ENCODE peak calls at places on chromosomes 3 and 15, in six cellular contexts. One of them, this sample, is unnamed.

GRCh38 chr15:74817370-74817737 is 4.7 kb downstream of the LMAN1L start:
- DNase-seq in A549: no peak
- DNase-seq in GM12878: no peak
- DNase-seq in HepG2: peak
- DNase-seq in K562: no peak
- DNase-seq in endothelial cell of umbilical vein: peak
- DNase-seq in this sample: no peak

GRCh38 chr15:44215594-44215993 is 20.5 kb upstream of the FRMD5 start:
- DNase-seq in A549: peak
- DNase-seq in GM12878: no peak
- DNase-seq in HepG2: peak
- DNase-seq in K562: no peak
- DNase-seq in endothelial cell of umbilical vein: peak
- DNase-seq in this sample: no peak

GRCh38 chr15:61383421-61383820 is 154.3 kb upstream of the RORA start:
- DNase-seq in A549: no peak
- DNase-seq in GM12878: no peak
- DNase-seq in HepG2: no peak
- DNase-seq in K562: no peak
- DNase-seq in endothelial cell of umbilical vein: no peak
- DNase-seq in this sample: no peak

GRCh38 chr3:182212479-182213076 is 500.9 kb downstream of the SOX2 start:
- DNase-seq in A549: peak
- DNase-seq in GM12878: no peak
- DNase-seq in HepG2: peak
- DNase-seq in K562: no peak
- DNase-seq in endothelial cell of umbilical vein: peak
- DNase-seq in this sample: no peak

GRCh38 chr3:112817271-112817670 is 29.4 kb downstream of the CD200R1L start:
- DNase-seq in A549: no peak
- DNase-seq in GM12878: no peak
- DNase-seq in HepG2: no peak
- DNase-seq in K562: no peak
- DNase-seq in endothelial cell of umbilical vein: no peak
- DNase-seq in this sample: no peak

GRCh38 chr3:106945435-106945834 is 431.8 kb upstream of the CCDC54 start:
- DNase-seq in A549: no peak
- DNase-seq in GM12878: no peak
- DNase-seq in HepG2: no peak
- DNase-seq in K562: no peak
- DNase-seq in endothelial cell of umbilical vein: no peak
- DNase-seq in this sample: no peak

GRCh38 chr3:134748698-134749097 is 46.4 kb upstream of the EPHB1 start:
- DNase-seq in A549: no peak
- DNase-seq in GM12878: no peak
- DNase-seq in HepG2: no peak
- DNase-seq in K562: no peak
- DNase-seq in endothelial cell of umbilical vein: no peak
- DNase-seq in this sample: no peak

GRCh38 chr3:8619548-8619947 is 25.1 kb downstream of the SSUH2 start:
- DNase-seq in A549: no peak
- DNase-seq in GM12878: no peak
- DNase-seq in HepG2: no peak
- DNase-seq in K562: no peak
- DNase-seq in endothelial cell of umbilical vein: no peak
- DNase-seq in this sample: no peak

GRCh38 chr15:89472785-89473256 is 23.6 kb downstream of the RHCG start:
- DNase-seq in A549: peak
- DNase-seq in GM12878: no peak
- DNase-seq in HepG2: peak
- DNase-seq in K562: peak
- DNase-seq in endothelial cell of umbilical vein: peak
- DNase-seq in this sample: peak

GRCh38 chr15:64622410-64623260 is 152.8 kb downstream of the RBPMS2 start:
- DNase-seq in A549: no peak
- DNase-seq in GM12878: peak
- DNase-seq in HepG2: no peak
- DNase-seq in K562: no peak
- DNase-seq in endothelial cell of umbilical vein: no peak
- DNase-seq in this sample: no peak

GRCh38 chr3:15327941-15328340 is 4.4 kb downstream of the SH3BP5 start:
- DNase-seq in A549: no peak
- DNase-seq in GM12878: no peak
- DNase-seq in HepG2: no peak
- DNase-seq in K562: no peak
- DNase-seq in endothelial cell of umbilical vein: peak
- DNase-seq in this sample: peak

GRCh38 chr15:31255732-31256384 is 70.8 kb upstream of the KLF13 start:
- DNase-seq in A549: no peak
- DNase-seq in GM12878: no peak
- DNase-seq in HepG2: no peak
- DNase-seq in K562: no peak
- DNase-seq in endothelial cell of umbilical vein: no peak
- DNase-seq in this sample: no peak

GRCh38 chr15:64923546-64923945 is 11.8 kb downstream of the ANKDD1A start:
- DNase-seq in A549: no peak
- DNase-seq in GM12878: no peak
- DNase-seq in HepG2: no peak
- DNase-seq in K562: no peak
- DNase-seq in endothelial cell of umbilical vein: no peak
- DNase-seq in this sample: no peak

GRCh38 chr3:157136647-157137387 is 23.1 kb downstream of the CCNL1 start:
- DNase-seq in A549: no peak
- DNase-seq in GM12878: no peak
- DNase-seq in HepG2: peak
- DNase-seq in K562: no peak
- DNase-seq in endothelial cell of umbilical vein: no peak
- DNase-seq in this sample: no peak

GRCh38 chr3:46208167-46208704 is at the start of gene CCR1:
- DNase-seq in A549: peak
- DNase-seq in GM12878: peak
- DNase-seq in HepG2: peak
- DNase-seq in K562: no peak
- DNase-seq in endothelial cell of umbilical vein: no peak
- DNase-seq in this sample: peak

GRCh38 chr3:37752661-37753055 is 109.0 kb upstream of the CTDSPL start:
- DNase-seq in A549: no peak
- DNase-seq in GM12878: no peak
- DNase-seq in HepG2: no peak
- DNase-seq in K562: no peak
- DNase-seq in endothelial cell of umbilical vein: no peak
- DNase-seq in this sample: no peak

GRCh38 chr3:141000027-141000663 is 51.0 kb upstream of the SPSB4 start:
- DNase-seq in A549: peak
- DNase-seq in GM12878: peak
- DNase-seq in HepG2: peak
- DNase-seq in K562: peak
- DNase-seq in endothelial cell of umbilical vein: peak
- DNase-seq in this sample: peak

GRCh38 chr3:192260611-192261010 is 466.7 kb downstream of the FGF12 start:
- DNase-seq in A549: no peak
- DNase-seq in GM12878: no peak
- DNase-seq in HepG2: no peak
- DNase-seq in K562: no peak
- DNase-seq in endothelial cell of umbilical vein: no peak
- DNase-seq in this sample: no peak

DNA sequence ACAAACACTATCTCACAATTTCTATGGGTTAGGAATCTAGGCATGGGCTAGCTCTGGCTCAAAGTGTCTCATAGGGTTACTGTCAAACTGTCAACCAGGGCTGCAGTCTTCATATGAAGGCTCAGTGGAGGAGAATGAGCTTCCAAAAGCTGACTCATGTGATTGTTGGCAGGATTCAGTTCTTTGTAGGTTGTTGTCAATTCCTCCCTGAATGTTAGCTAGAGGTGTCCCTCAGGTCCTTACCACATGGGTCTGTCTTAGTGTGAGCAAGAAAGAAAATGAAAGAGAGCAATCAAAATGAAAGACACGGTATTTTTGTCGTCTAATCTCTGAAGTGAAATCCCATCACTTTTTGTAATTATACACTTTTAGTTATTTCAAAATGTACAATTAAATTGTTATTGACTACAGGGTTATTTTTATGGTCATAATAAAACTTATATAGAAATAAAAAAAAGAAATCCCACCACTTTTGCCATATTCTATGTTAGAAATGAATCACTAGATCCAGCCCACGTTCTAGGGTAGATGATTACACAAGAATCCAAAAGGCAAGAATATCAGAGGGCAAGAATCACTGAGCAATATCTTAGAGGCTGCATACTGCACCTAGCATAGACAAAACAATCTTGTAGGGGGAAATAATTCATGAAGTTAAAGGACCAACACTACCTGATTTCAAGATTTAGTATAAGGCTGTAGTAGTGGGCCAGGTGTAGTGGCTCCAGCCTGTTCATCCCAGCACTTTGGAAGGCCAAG is 8.4 kb downstream of the ACSBG1 start:
- DNase-seq in A549: no peak
- DNase-seq in GM12878: peak
- DNase-seq in HepG2: no peak
- DNase-seq in K562: no peak
- DNase-seq in endothelial cell of umbilical vein: no peak
- DNase-seq in this sample: no peak
- TF ChIP-seq MYC in A549: no peak
- TF ChIP-seq MYC in GM12878: no peak
- TF ChIP-seq MYC in HepG2: no peak
- TF ChIP-seq MYC in K562: no peak
- TF ChIP-seq MYC in endothelial cell of umbilical vein: no peak
- TF ChIP-seq MYC in this sample: no peak

GRCh38 chr3:150723946-150724345 is 20.2 kb upstream of the ERICH6 start:
- DNase-seq in A549: no peak
- DNase-seq in GM12878: no peak
- DNase-seq in HepG2: no peak
- DNase-seq in K562: no peak
- DNase-seq in endothelial cell of umbilical vein: no peak
- DNase-seq in this sample: no peak
- TF ChIP-seq MYC in A549: no peak
- TF ChIP-seq MYC in GM12878: no peak
- TF ChIP-seq MYC in HepG2: no peak
- TF ChIP-seq MYC in K562: no peak
- TF ChIP-seq MYC in endothelial cell of umbilical vein: no peak
- TF ChIP-seq MYC in this sample: no peak

GRCh38 chr3:10371789-10372188 is 50.9 kb upstream of the SEC13 start:
- DNase-seq in A549: no peak
- DNase-seq in GM12878: no peak
- DNase-seq in HepG2: no peak
- DNase-seq in K562: no peak
- DNase-seq in endothelial cell of umbilical vein: no peak
- DNase-seq in this sample: no peak

GRCh38 chr3:10375296-10376053 is 54.6 kb upstream of the SEC13 start:
- DNase-seq in A549: no peak
- DNase-seq in GM12878: no peak
- DNase-seq in HepG2: no peak
- DNase-seq in K562: no peak
- DNase-seq in endothelial cell of umbilical vein: no peak
- DNase-seq in this sample: no peak

GRCh38 chr3:10374311-10374710 is 53.4 kb upstream of the SEC13 start:
- DNase-seq in A549: no peak
- DNase-seq in GM12878: no peak
- DNase-seq in HepG2: no peak
- DNase-seq in K562: no peak
- DNase-seq in endothelial cell of umbilical vein: no peak
- DNase-seq in this sample: no peak

GRCh38 chr3:10376353-10376752 is 55.4 kb upstream of the SEC13 start:
- DNase-seq in A549: no peak
- DNase-seq in GM12878: no peak
- DNase-seq in HepG2: no peak
- DNase-seq in K562: no peak
- DNase-seq in endothelial cell of umbilical vein: no peak
- DNase-seq in this sample: no peak

GRCh38 chr3:10373686-10374261 is 52.9 kb upstream of the SEC13 start:
- DNase-seq in A549: peak
- DNase-seq in GM12878: no peak
- DNase-seq in HepG2: no peak
- DNase-seq in K562: no peak
- DNase-seq in endothelial cell of umbilical vein: no peak
- DNase-seq in this sample: peak
- TF ChIP-seq MYC in A549: no peak
- TF ChIP-seq MYC in GM12878: no peak
- TF ChIP-seq MYC in HepG2: no peak
- TF ChIP-seq MYC in K562: no peak
- TF ChIP-seq MYC in endothelial cell of umbilical vein: no peak
- TF ChIP-seq MYC in this sample: no peak

GRCh38 chr15:56832125-56832524 is 86.3 kb upstream of the TCF12 start:
- DNase-seq in A549: peak
- DNase-seq in GM12878: no peak
- DNase-seq in HepG2: no peak
- DNase-seq in K562: no peak
- DNase-seq in endothelial cell of umbilical vein: peak
- DNase-seq in this sample: no peak
- TF ChIP-seq MYC in A549: no peak
- TF ChIP-seq MYC in GM12878: no peak
- TF ChIP-seq MYC in HepG2: no peak
- TF ChIP-seq MYC in K562: no peak
- TF ChIP-seq MYC in endothelial cell of umbilical vein: no peak
- TF ChIP-seq MYC in this sample: no peak

GRCh38 chr15:76183906-76184639 is 124.3 kb downstream of the TMEM266 start:
- DNase-seq in A549: no peak
- DNase-seq in GM12878: no peak
- DNase-seq in HepG2: no peak
- DNase-seq in K562: no peak
- DNase-seq in endothelial cell of umbilical vein: no peak
- DNase-seq in this sample: no peak

GRCh38 chr15:76185716-76186115 is 125.6 kb downstream of the ETFA start:
- DNase-seq in A549: peak
- DNase-seq in GM12878: no peak
- DNase-seq in HepG2: peak
- DNase-seq in K562: peak
- DNase-seq in endothelial cell of umbilical vein: peak
- DNase-seq in this sample: peak

GRCh38 chr15:76187151-76187550 is 124.1 kb downstream of the ETFA start:
- DNase-seq in A549: no peak
- DNase-seq in GM12878: no peak
- DNase-seq in HepG2: no peak
- DNase-seq in K562: no peak
- DNase-seq in endothelial cell of umbilical vein: no peak
- DNase-seq in this sample: no peak

GRCh38 chr15:76181705-76182107 is 121.9 kb downstream of the TMEM266 start:
- DNase-seq in A549: no peak
- DNase-seq in GM12878: peak
- DNase-seq in HepG2: no peak
- DNase-seq in K562: no peak
- DNase-seq in endothelial cell of umbilical vein: no peak
- DNase-seq in this sample: no peak

DNA sequence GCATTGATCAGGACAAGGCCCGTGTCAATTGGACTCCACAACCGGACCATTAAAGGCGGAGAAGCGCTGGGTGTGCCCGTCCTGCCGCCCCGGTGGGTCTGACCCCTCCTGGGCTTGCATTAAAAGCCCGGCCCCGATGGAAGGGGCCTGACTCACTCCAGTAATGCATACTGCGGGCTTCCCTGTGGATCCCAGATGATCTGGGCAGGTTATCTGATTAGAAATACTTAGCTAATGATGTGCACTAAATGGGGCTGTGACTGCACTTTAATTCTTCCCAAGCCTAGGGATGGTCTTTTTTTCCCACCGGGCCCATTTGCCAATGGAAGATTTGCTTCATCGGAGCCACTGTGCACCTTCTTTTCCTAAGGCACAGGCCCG is 124.8 kb downstream of the TMEM266 start:
- DNase-seq in A549: no peak
- DNase-seq in GM12878: no peak
- DNase-seq in HepG2: no peak
- DNase-seq in K562: no peak
- DNase-seq in endothelial cell of umbilical vein: no peak
- DNase-seq in this sample: no peak
- TF ChIP-seq MYC in A549: no peak
- TF ChIP-seq MYC in GM12878: no peak
- TF ChIP-seq MYC in HepG2: no peak
- TF ChIP-seq MYC in K562: no peak
- TF ChIP-seq MYC in endothelial cell of umbilical vein: no peak
- TF ChIP-seq MYC in this sample: no peak

This sample was measured in NB4.